ENCODE peak calls at places on chromosomes 11 and 22, in five cellular contexts. Y is AG04450; G is caudate nucleus; H is CD8-positive, alpha-beta T cell; Z is hepatocyte. O is an unnamed sample.

GRCh38 chr11:76698321-76699043 is 27.9 kb upstream of the LRRC32 start:
- DNase-seq in G (no peak), H (no peak), Z (no peak), Y (no peak), O (no peak)

GRCh38 chr11:18650859-18651557 is 16.9 kb upstream of the SPTY2D1 start:
- DNase-seq in Y (peak), H (peak), Z (peak), G (no peak), O (no peak)

GRCh38 chr11:125335101-125335500 is 161.0 kb downstream of the FEZ1 start:
- DNase-seq in Y (no peak), H (no peak), Z (no peak), G (no peak), O (no peak)

GRCh38 chr11:70717961-70718595 is 319.7 kb downstream of the CTTN start:
- DNase-seq in Z (no peak), H (no peak), Y (no peak), G (no peak), O (no peak)

GRCh38 chr11:68137833-68138232 is 16.6 kb upstream of the CHKA start:
- DNase-seq in Z (peak), H (no peak), Y (no peak), G (no peak), O (no peak)

GRCh38 chr22:30863161-30863833 is 105.3 kb downstream of the MORC2 start:
- DNase-seq in G (peak), Z (peak), Y (no peak), H (no peak), O (no peak)

GRCh38 chr11:32918427-32918826 is 25.8 kb downstream of the QSER1 start:
- DNase-seq in G (no peak), H (no peak), Z (no peak), Y (no peak), O (no peak)

GRCh38 chr11:35525501-35526175 is at the start of gene PAMR1:
- DNase-seq in G (no peak), H (no peak), Z (peak), Y (peak), O (peak)

GRCh38 chr22:19970479-19971275 is 29.1 kb upstream of the TXNRD2 start:
- DNase-seq in Z (peak), G (peak), Y (no peak), H (peak), O (peak)

GRCh38 chr11:44339530-44339883 is 29.6 kb upstream of the ALX4 start:
- DNase-seq in G (no peak), Y (no peak), H (no peak), Z (no peak), O (no peak)

GRCh38 chr11:70742553-70743291 is 344.4 kb downstream of the CTTN start:
- DNase-seq in Z (peak), Y (no peak), H (no peak), G (no peak), O (no peak)

GRCh38 chr11:72002841-72003775 is 4.4 kb downstream of the IL18BP start:
- DNase-seq in Y (no peak), Z (no peak), G (no peak), H (no peak), O (no peak)

GRCh38 chr22:43346521-43346929 is 3.4 kb upstream of the SCUBE1 start:
- DNase-seq in Z (peak), Y (no peak), H (peak), G (peak), O (peak)

GRCh38 chr11:123033895-123034294 is 28.0 kb downstream of the HSPA8 start:
- DNase-seq in Z (no peak), H (no peak), Y (no peak), G (no peak), O (no peak)

GRCh38 chr11:17314232-17314547 is 37.4 kb upstream of the NCR3LG1 start:
- DNase-seq in H (no peak), G (no peak), Z (peak), Y (peak), O (no peak)

GRCh38 chr11:114275295-114275694 is 20.9 kb upstream of the NNMT start:
- DNase-seq in G (no peak), H (no peak), Z (no peak), Y (no peak), O (no peak)

GRCh38 chr11:105618343-105618955 is 8.6 kb downstream of the GRIA4 start:
- DNase-seq in H (no peak), G (no peak), Z (no peak), Y (no peak), O (no peak)

GRCh38 chr22:40716116-40716515 is 36.8 kb downstream of the MCHR1 start:
- DNase-seq in Z (no peak), Y (no peak), G (no peak), H (no peak), O (no peak)

GRCh38 chr11:75325713-75326438 is 25.6 kb downstream of the ARRB1 start:
- DNase-seq in G (peak), H (peak), Z (peak), Y (peak), O (no peak)

GRCh38 chr11:44566952-44567875 is 1.8 kb downstream of the CD82 start:
- DNase-seq in G (no peak), Y (no peak), H (peak), Z (no peak), O (no peak)

GRCh38 chr11:121416909-121417567 is 35.1 kb upstream of the SORL1 start:
- DNase-seq in Y (peak), H (peak), G (peak), Z (peak), O (no peak)

GRCh38 chr22:40383905-40384304 is 13.5 kb downstream of the SGSM3 start:
- DNase-seq in Z (no peak), Y (no peak), G (no peak), H (no peak), O (no peak)

GRCh38 chr11:73365352-73366264 is 10.6 kb upstream of the RELT start:
- DNase-seq in G (no peak), Z (no peak), Y (no peak), H (peak), O (no peak)

GRCh38 chr22:37394341-37394740 is 32.9 kb downstream of the ELFN2 start:
- DNase-seq in H (no peak), G (no peak), Z (no peak), Y (no peak), O (no peak)

GRCh38 chr11:85682330-85683305 is 3.4 kb downstream of the CCDC89 start:
- DNase-seq in H (peak), Z (no peak), G (peak), Y (peak), O (peak)

GRCh38 chr22:31800065-31800464 is 46.2 kb downstream of the DEPDC5 start:
- DNase-seq in H (no peak), G (no peak), Y (peak), Z (no peak), O (no peak)

GRCh38 chr11:86396403-86396802 is 21.7 kb downstream of the CCDC81 start:
- DNase-seq in H (no peak), Y (peak), G (no peak), Z (no peak), O (no peak)

GRCh38 chr11:1826552-1827094 is 8.2 kb upstream of the SYT8 start:
- DNase-seq in H (no peak), Z (no peak), G (no peak), Y (no peak), O (no peak)

GRCh38 chr22:24107668-24108067 is 73.6 kb upstream of the SUSD2 start:
- DNase-seq in Z (no peak), Y (peak), H (no peak), G (peak), O (peak)

GRCh38 chr11:95711162-95711944 is 78.2 kb downstream of the FAM76B start:
- DNase-seq in H (no peak), G (no peak), Y (no peak), Z (no peak), O (no peak)

DNA sequence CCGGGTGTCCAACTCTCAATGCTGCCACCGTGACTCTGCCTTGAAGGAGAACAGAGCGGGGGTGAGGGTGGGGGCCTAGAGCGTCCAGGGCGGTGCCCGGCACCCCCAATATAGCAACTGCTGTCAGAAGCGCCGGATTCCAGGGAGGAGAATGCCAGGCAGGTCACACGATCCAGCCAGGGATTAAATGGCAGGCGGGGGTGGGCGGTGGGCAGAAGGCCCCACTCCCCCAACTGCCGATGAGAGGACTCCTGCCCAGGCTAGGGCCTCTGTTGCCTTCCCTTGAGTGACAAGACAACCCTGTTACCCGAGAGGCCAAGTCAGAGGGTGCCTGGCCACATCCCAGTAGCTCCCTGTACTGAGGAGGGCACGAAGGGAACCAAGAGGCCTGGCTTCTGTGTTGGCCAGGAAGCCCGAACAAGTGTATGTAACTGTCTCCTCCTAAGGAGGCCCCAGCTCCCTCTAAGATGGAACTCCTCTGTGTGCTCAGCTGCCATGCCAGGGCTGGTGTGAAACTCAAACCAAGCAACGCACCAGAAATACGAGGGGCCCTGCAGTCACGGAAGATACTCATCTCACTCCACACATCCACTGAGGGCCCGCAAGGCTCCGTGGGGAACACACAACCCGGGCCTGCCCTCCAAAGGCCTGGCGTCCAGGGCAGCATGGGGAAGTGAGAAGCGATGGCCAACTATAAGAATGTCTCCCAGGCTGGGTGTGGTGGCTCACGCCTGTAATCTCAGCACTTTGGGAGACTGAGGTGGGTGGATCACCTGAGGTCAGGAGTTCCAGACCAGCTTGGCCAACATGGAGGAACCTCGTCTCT is 3.0 kb downstream of the PACSIN3 start:
- DNase-seq in G (no peak), Y (no peak), H (no peak), Z (no peak), O (no peak)
- H3K27ac ChIP-seq in G (no peak), Y (no peak), H (no peak), Z (peak), O (peak)

DNA sequence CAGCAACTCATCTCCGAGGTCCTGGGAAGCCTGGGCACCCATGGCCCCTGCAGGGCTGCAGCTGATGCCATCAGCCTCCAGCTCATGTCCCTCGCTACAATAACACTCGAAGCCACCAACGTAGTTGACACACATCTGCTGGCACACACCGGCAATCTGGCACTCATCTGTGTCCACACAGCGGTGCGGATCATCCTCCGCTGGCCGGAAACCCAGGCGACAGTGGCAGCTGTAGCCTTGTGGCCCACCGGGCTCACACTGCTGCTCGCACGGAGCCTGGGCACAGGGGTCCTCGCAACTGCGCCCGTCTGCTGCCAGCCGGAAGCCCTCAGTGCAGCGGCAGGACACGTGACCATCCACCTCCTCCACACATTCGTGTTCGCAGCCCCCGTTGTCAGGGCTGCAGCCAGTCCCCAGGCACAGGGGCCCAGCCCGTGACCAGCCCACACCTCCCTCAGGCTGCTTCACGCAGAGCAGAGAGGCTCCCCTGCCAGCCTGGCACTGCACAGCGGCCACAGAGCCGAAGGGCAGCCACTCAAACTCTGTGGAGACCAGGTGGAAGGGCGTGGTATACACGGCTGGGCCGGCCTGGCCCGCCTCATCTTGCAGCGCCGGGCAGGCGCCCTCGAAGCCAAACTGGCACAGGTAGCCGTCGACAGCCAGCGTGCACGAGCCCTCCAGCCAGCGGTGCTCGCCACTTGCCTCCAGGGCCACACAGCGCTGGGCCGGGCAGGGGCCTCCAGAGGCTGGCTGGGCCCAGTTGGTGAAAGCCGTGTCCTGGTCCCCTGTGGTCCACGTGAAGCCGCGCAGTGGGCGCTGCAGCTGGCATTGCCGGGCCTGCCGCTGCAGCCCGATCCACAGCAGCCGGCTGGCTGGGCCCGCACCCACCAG is 678 bp downstream of the CD248 start:
- DNase-seq in H (peak), G (no peak), Y (no peak), Z (no peak), O (no peak)
- H3K27ac ChIP-seq in H (peak), G (no peak), Y (peak), Z (peak), O (no peak)

GRCh38 chr11:10273738-10274137 is 20.3 kb downstream of the SBF2 start:
- DNase-seq in Z (no peak), H (no peak), G (no peak), Y (no peak), O (no peak)
- H3K27ac ChIP-seq in Z (no peak), H (no peak), G (no peak), Y (no peak), O (no peak)

DNA sequence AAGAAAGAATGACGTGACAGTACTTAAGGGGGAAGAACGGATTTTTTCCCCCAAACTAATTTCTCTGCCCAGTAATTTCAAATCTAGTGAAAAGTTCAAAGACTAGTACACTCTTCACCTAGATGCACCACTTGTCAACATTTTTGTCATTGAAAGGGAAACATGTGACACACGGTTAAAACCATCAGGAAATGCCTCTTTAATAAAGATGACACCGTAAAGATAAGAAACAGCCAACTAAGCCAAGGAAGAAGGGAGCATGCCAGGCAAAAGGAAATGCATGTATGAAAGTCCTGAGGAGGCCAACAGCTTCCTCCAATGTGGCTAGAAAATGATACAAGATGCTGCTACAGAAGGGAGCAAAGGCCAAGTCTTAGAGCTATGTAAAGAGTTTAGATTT is 49.4 kb downstream of the RSF1 start:
- DNase-seq in Z (no peak), Y (no peak), H (no peak), G (no peak), O (no peak)
- H3K27ac ChIP-seq in Z (no peak), Y (no peak), H (no peak), G (no peak), O (no peak)

GRCh38 chr11:64568041-64568571 is 22.9 kb upstream of the SLC22A12 start:
- DNase-seq in G (no peak), Y (no peak), Z (no peak), H (no peak), O (no peak)

GRCh38 chr11:64570341-64570740 is 20.7 kb upstream of the SLC22A12 start:
- DNase-seq in G (no peak), H (no peak), Z (no peak), Y (no peak), O (no peak)

GRCh38 chr11:64566915-64567882 is 23.8 kb upstream of the SLC22A12 start:
- DNase-seq in Z (no peak), G (no peak), H (no peak), Y (no peak), O (no peak)

GRCh38 chr11:64569300-64569970 is 21.6 kb upstream of the SLC22A12 start:
- DNase-seq in G (no peak), Z (no peak), Y (no peak), H (no peak), O (no peak)

GRCh38 chr11:64568584-64569140 is 22.4 kb upstream of the SLC22A12 start:
- DNase-seq in H (no peak), G (no peak), Y (no peak), Z (no peak), O (no peak)
- H3K27ac ChIP-seq in H (no peak), G (no peak), Y (no peak), Z (no peak), O (no peak)

O was measured in substantia nigra.